ENCODE peak calls at places on chromosomes 11 and 22, in six cellular contexts. B is lower leg skin, V is germinal center, R is AG08395, J is NCI-H510A treated with DMSO at 0.1 percent for 48 hours, I is BJ. M is an unnamed sample.

GRCh38 chr11:9972917-9973504 is 309.1 kb downstream of the SWAP70 start:
- DNase-seq in R (peak; percentile 75), B (no peak), V (peak; percentile 59), I (no peak), J (peak; percentile 2), M (no peak)

GRCh38 chr11:100680070-100680469 is 7.0 kb upstream of the ARHGAP42 start:
- DNase-seq in R (no peak), B (no peak), I (no peak), J (no peak), V (no peak), M (no peak)

GRCh38 chr11:80330302-80330701 is 889.5 kb upstream of the TENM4 start:
- DNase-seq in J (no peak), R (no peak), B (no peak), V (no peak), I (no peak), M (no peak)

GRCh38 chr22:28077166-28077565 is 158.1 kb upstream of the PITPNB start:
- DNase-seq in V (no peak), R (no peak), J (no peak), B (no peak), I (no peak), M (no peak)

GRCh38 chr11:14544611-14545010 is 24.4 kb upstream of the PSMA1 start:
- DNase-seq in V (no peak), B (no peak), J (no peak), R (no peak), I (peak; percentile 15), M (no peak)

GRCh38 chr22:27795053-27795452 is 6.5 kb downstream of the MN1 start:
- DNase-seq in V (no peak), J (no peak), R (no peak), B (no peak), I (no peak), M (no peak)

GRCh38 chr22:46436595-46437163 is 100.7 kb downstream of the CELSR1 start:
- DNase-seq in I (no peak), B (no peak), V (no peak), R (peak; percentile 26), J (no peak), M (no peak)

GRCh38 chr11:131597875-131598274 is 227.5 kb downstream of the NTM start:
- DNase-seq in I (no peak), V (no peak), B (peak; percentile 6), J (no peak), R (no peak), M (no peak)